ENCODE peak calls at places on chromosome 2, in five cellular contexts. One of them, this sample, is unnamed. For H3K9me3, the result is how much of the 10 kb centered on the place peaks cover.

GRCh38 chr2:8851811-8852560 is 14.6 kb upstream of the KIDINS220 start:
- DNase-seq in gastrocnemius medialis: no peak
- DNase-seq in AG04450: no peak
- DNase-seq in DND-41: no peak
- DNase-seq in prostate gland: no peak
- DNase-seq in this sample: no peak

GRCh38 chr2:148048475-148049221 is 27.8 kb downstream of the MBD5 start:
- DNase-seq in gastrocnemius medialis: no peak
- DNase-seq in AG04450: no peak
- DNase-seq in DND-41: no peak
- DNase-seq in prostate gland: no peak
- DNase-seq in this sample: no peak

GRCh38 chr2:216299588-216299987 is 72.7 kb downstream of the MARCHF4 start:
- DNase-seq in gastrocnemius medialis: no peak
- DNase-seq in AG04450: no peak
- DNase-seq in DND-41: no peak
- DNase-seq in prostate gland: no peak
- DNase-seq in this sample: no peak

GRCh38 chr2:71173096-71173495 is 42.7 kb downstream of the MPHOSPH10 start:
- DNase-seq in gastrocnemius medialis: no peak
- DNase-seq in AG04450: no peak
- DNase-seq in DND-41: no peak
- DNase-seq in prostate gland: no peak
- DNase-seq in this sample: no peak

GRCh38 chr2:232892221-232892620 is 22.2 kb downstream of the SNORC start:
- DNase-seq in gastrocnemius medialis: no peak
- DNase-seq in AG04450: no peak
- DNase-seq in DND-41: no peak
- DNase-seq in prostate gland: no peak
- DNase-seq in this sample: no peak

GRCh38 chr2:208062113-208062512 is 36.8 kb upstream of the PLEKHM3 start:
- DNase-seq in gastrocnemius medialis: no peak
- DNase-seq in AG04450: no peak
- DNase-seq in DND-41: peak
- DNase-seq in prostate gland: no peak
- DNase-seq in this sample: no peak

GRCh38 chr2:241804326-241805276 is 4.4 kb upstream of the NEU4 start:
- DNase-seq in gastrocnemius medialis: no peak
- DNase-seq in AG04450: no peak
- DNase-seq in DND-41: no peak
- DNase-seq in prostate gland: no peak
- DNase-seq in this sample: peak

GRCh38 chr2:100571668-100572067 is 8.9 kb downstream of the PDCL3 start:
- DNase-seq in gastrocnemius medialis: no peak
- DNase-seq in AG04450: no peak
- DNase-seq in DND-41: no peak
- DNase-seq in prostate gland: no peak
- DNase-seq in this sample: no peak

GRCh38 chr2:12006841-12007240 is 260.4 kb downstream of the LPIN1 start:
- DNase-seq in gastrocnemius medialis: no peak
- DNase-seq in AG04450: no peak
- DNase-seq in DND-41: no peak
- DNase-seq in prostate gland: no peak
- DNase-seq in this sample: no peak

GRCh38 chr2:230758566-230759480 is 46.2 kb downstream of the CAB39 start:
- DNase-seq in gastrocnemius medialis: no peak
- DNase-seq in AG04450: peak
- DNase-seq in DND-41: no peak
- DNase-seq in prostate gland: no peak
- DNase-seq in this sample: no peak

GRCh38 chr2:183919167-183919566 is 679.2 kb upstream of the ZNF804A start:
- DNase-seq in gastrocnemius medialis: no peak
- DNase-seq in AG04450: no peak
- DNase-seq in DND-41: no peak
- DNase-seq in prostate gland: no peak
- DNase-seq in this sample: no peak

GRCh38 chr2:240463866-240464481 is 28.5 kb downstream of the GPC1 start:
- DNase-seq in gastrocnemius medialis: peak
- DNase-seq in AG04450: no peak
- DNase-seq in DND-41: no peak
- DNase-seq in prostate gland: peak
- DNase-seq in this sample: peak

GRCh38 chr2:168348076-168348475 is 100.7 kb upstream of the STK39 start:
- DNase-seq in gastrocnemius medialis: no peak
- DNase-seq in AG04450: peak
- DNase-seq in DND-41: peak
- DNase-seq in prostate gland: no peak
- DNase-seq in this sample: peak

GRCh38 chr2:191635333-191636234 is 42.4 kb upstream of the NABP1 start:
- DNase-seq in gastrocnemius medialis: no peak
- DNase-seq in AG04450: peak
- DNase-seq in DND-41: no peak
- DNase-seq in prostate gland: no peak
- DNase-seq in this sample: no peak

GRCh38 chr2:9554841-9555337 is 741 bp downstream of the ADAM17 start:
- DNase-seq in gastrocnemius medialis: peak
- DNase-seq in AG04450: peak
- DNase-seq in DND-41: peak
- DNase-seq in prostate gland: peak
- DNase-seq in this sample: peak

GRCh38 chr2:226796012-226796839 is 3.4 kb downstream of the IRS1 start:
- DNase-seq in gastrocnemius medialis: no peak
- DNase-seq in AG04450: no peak
- DNase-seq in DND-41: no peak
- DNase-seq in prostate gland: no peak
- DNase-seq in this sample: no peak

GRCh38 chr2:43005211-43005974 is 213.0 kb upstream of the HAAO start:
- DNase-seq in gastrocnemius medialis: no peak
- DNase-seq in AG04450: no peak
- DNase-seq in DND-41: no peak
- DNase-seq in prostate gland: peak
- DNase-seq in this sample: no peak

GRCh38 chr2:237429761-237430160 is 15.8 kb upstream of the COL6A3 start:
- DNase-seq in gastrocnemius medialis: no peak
- DNase-seq in AG04450: no peak
- DNase-seq in DND-41: no peak
- DNase-seq in prostate gland: no peak
- DNase-seq in this sample: no peak

GRCh38 chr2:169438476-169438875 is 40.8 kb upstream of the BBS5 start:
- DNase-seq in gastrocnemius medialis: no peak
- DNase-seq in AG04450: no peak
- DNase-seq in DND-41: no peak
- DNase-seq in prostate gland: no peak
- DNase-seq in this sample: no peak

GRCh38 chr2:118815314-118815713 is 32.1 kb downstream of the EN1 start:
- DNase-seq in gastrocnemius medialis: no peak
- DNase-seq in AG04450: no peak
- DNase-seq in DND-41: no peak
- DNase-seq in prostate gland: no peak
- DNase-seq in this sample: no peak

GRCh38 chr2:17899871-17900270 is 21.4 kb downstream of the KCNS3 start:
- DNase-seq in gastrocnemius medialis: no peak
- DNase-seq in AG04450: no peak
- DNase-seq in DND-41: no peak
- DNase-seq in prostate gland: no peak
- DNase-seq in this sample: no peak

GRCh38 chr2:148578493-148578884 is 66.1 kb upstream of the EPC2 start:
- DNase-seq in gastrocnemius medialis: no peak
- DNase-seq in AG04450: no peak
- DNase-seq in DND-41: no peak
- DNase-seq in prostate gland: no peak
- DNase-seq in this sample: no peak

GRCh38 chr2:73053316-73054114 is 18.0 kb downstream of the SFXN5 start:
- DNase-seq in gastrocnemius medialis: no peak
- DNase-seq in AG04450: peak
- DNase-seq in DND-41: no peak
- DNase-seq in prostate gland: no peak
- DNase-seq in this sample: no peak

GRCh38 chr2:18763338-18763737 is 174.0 kb upstream of the NT5C1B start:
- DNase-seq in gastrocnemius medialis: no peak
- DNase-seq in AG04450: no peak
- DNase-seq in DND-41: no peak
- DNase-seq in prostate gland: no peak
- DNase-seq in this sample: no peak

GRCh38 chr2:194674043-194674442 is 983.0 kb upstream of the SLC39A10 start:
- DNase-seq in gastrocnemius medialis: no peak
- DNase-seq in AG04450: no peak
- DNase-seq in DND-41: no peak
- DNase-seq in prostate gland: no peak
- DNase-seq in this sample: no peak
- H3K9me3 ChIP-seq in gastrocnemius medialis: under half
- H3K9me3 ChIP-seq in AG04450: under half
- H3K9me3 ChIP-seq in DND-41: under half
- H3K9me3 ChIP-seq in prostate gland: under half
- H3K9me3 ChIP-seq in this sample: under half

GRCh38 chr2:5700551-5700950 is 8.4 kb downstream of the SOX11 start:
- DNase-seq in gastrocnemius medialis: no peak
- DNase-seq in AG04450: no peak
- DNase-seq in DND-41: peak
- DNase-seq in prostate gland: no peak
- DNase-seq in this sample: no peak

GRCh38 chr2:5699963-5700362 is 7.8 kb downstream of the SOX11 start:
- DNase-seq in gastrocnemius medialis: no peak
- DNase-seq in AG04450: no peak
- DNase-seq in DND-41: no peak
- DNase-seq in prostate gland: no peak
- DNase-seq in this sample: no peak

GRCh38 chr2:5706717-5707455 is 14.7 kb downstream of the SOX11 start:
- DNase-seq in gastrocnemius medialis: no peak
- DNase-seq in AG04450: no peak
- DNase-seq in DND-41: no peak
- DNase-seq in prostate gland: no peak
- DNase-seq in this sample: no peak

GRCh38 chr2:5705490-5705889 is 13.3 kb downstream of the SOX11 start:
- DNase-seq in gastrocnemius medialis: no peak
- DNase-seq in AG04450: no peak
- DNase-seq in DND-41: no peak
- DNase-seq in prostate gland: no peak
- DNase-seq in this sample: no peak

GRCh38 chr2:5703166-5703565 is 11.0 kb downstream of the SOX11 start:
- DNase-seq in gastrocnemius medialis: no peak
- DNase-seq in AG04450: no peak
- DNase-seq in DND-41: no peak
- DNase-seq in prostate gland: no peak
- DNase-seq in this sample: no peak
- H3K27ac ChIP-seq in gastrocnemius medialis: no peak
- H3K27ac ChIP-seq in AG04450: no peak
- H3K27ac ChIP-seq in DND-41: no peak
- H3K27ac ChIP-seq in prostate gland: no peak
- H3K27ac ChIP-seq in this sample: no peak

GRCh38 chr2:96602330-96602823 is 35.7 kb downstream of the KANSL3 start:
- DNase-seq in gastrocnemius medialis: no peak
- DNase-seq in AG04450: no peak
- DNase-seq in DND-41: no peak
- DNase-seq in prostate gland: peak
- DNase-seq in this sample: no peak
- TF ChIP-seq CTCF in gastrocnemius medialis: no peak
- TF ChIP-seq CTCF in AG04450: no peak
- TF ChIP-seq CTCF in DND-41: no peak
- TF ChIP-seq CTCF in prostate gland: peak
- TF ChIP-seq CTCF in this sample: no peak

DNA sequence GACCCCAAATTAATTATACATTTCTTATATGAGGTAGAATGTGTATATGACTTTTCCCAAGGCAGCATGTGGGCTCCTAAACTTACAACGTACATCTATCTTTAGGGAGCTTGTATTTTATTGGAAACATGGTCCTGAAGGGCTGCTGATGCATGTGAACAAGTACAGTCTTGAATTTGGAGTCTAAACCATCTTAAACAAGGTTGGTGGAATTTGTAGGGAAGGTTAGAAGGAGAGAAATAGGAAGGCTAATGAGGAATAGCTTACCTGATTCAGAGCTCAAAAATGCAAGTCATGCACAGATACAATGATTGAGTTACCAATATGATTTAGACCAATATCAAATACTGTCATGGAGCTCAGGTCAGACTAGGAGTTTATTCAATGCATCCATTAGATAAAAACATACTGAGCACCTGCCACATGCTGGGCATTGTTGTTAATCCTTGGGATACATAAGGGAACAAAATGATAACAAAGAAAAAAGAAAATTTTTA is 458.6 kb upstream of the ETAA1 start:
- DNase-seq in gastrocnemius medialis: no peak
- DNase-seq in AG04450: no peak
- DNase-seq in DND-41: no peak
- DNase-seq in prostate gland: no peak
- DNase-seq in this sample: no peak
- H3K9me3 ChIP-seq in gastrocnemius medialis: under half
- H3K9me3 ChIP-seq in AG04450: under half
- H3K9me3 ChIP-seq in DND-41: under half
- H3K9me3 ChIP-seq in prostate gland: under half
- H3K9me3 ChIP-seq in this sample: under half

DNA sequence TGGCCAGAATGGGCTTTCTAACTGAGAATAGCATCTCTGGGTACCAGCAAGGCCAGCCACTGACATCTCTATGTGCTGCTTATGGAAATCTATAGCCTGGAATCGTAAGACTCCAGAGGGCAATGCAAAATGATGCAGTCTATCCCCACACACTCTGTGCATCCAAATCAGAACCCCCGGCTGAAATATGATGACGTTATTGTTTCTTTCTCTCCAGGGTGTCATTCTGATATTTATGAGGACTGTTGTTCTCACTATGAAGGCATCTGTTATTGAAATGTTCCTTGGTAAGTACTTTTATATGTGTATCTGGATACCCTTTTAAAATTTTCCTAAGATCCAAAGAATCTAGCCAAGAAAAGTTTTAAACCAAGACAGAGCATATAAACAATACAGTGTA is 19.6 kb downstream of the VIT start:
- DNase-seq in gastrocnemius medialis: no peak
- DNase-seq in AG04450: no peak
- DNase-seq in DND-41: no peak
- DNase-seq in prostate gland: no peak
- DNase-seq in this sample: no peak
- H3K27ac ChIP-seq in gastrocnemius medialis: no peak
- H3K27ac ChIP-seq in AG04450: no peak
- H3K27ac ChIP-seq in DND-41: no peak
- H3K27ac ChIP-seq in prostate gland: no peak
- H3K27ac ChIP-seq in this sample: no peak

GRCh38 chr2:47072018-47072691 is 83.0 kb downstream of the STPG4 start:
- DNase-seq in gastrocnemius medialis: peak
- DNase-seq in AG04450: no peak
- DNase-seq in DND-41: no peak
- DNase-seq in prostate gland: no peak
- DNase-seq in this sample: no peak

GRCh38 chr2:47073641-47074040 is 81.5 kb downstream of the STPG4 start:
- DNase-seq in gastrocnemius medialis: no peak
- DNase-seq in AG04450: no peak
- DNase-seq in DND-41: no peak
- DNase-seq in prostate gland: no peak
- DNase-seq in this sample: no peak

GRCh38 chr2:47074691-47075090 is 80.4 kb downstream of the STPG4 start:
- DNase-seq in gastrocnemius medialis: no peak
- DNase-seq in AG04450: no peak
- DNase-seq in DND-41: no peak
- DNase-seq in prostate gland: no peak
- DNase-seq in this sample: no peak

GRCh38 chr2:47072728-47073191 is 82.3 kb downstream of the STPG4 start:
- DNase-seq in gastrocnemius medialis: no peak
- DNase-seq in AG04450: no peak
- DNase-seq in DND-41: no peak
- DNase-seq in prostate gland: no peak
- DNase-seq in this sample: no peak

GRCh38 chr2:47073217-47073616 is 81.9 kb downstream of the STPG4 start:
- DNase-seq in gastrocnemius medialis: no peak
- DNase-seq in AG04450: no peak
- DNase-seq in DND-41: no peak
- DNase-seq in prostate gland: no peak
- DNase-seq in this sample: no peak
- TF ChIP-seq CTCF in gastrocnemius medialis: no peak
- TF ChIP-seq CTCF in AG04450: no peak
- TF ChIP-seq CTCF in DND-41: no peak
- TF ChIP-seq CTCF in prostate gland: no peak
- TF ChIP-seq CTCF in this sample: no peak